ENCODE peak calls at places on chromosome 3, in eight cellular contexts. R is HCT116, T is heart left ventricle, L is spleen, B is erythroblast, H is ovary, Y is body of pancreas, V is lower leg skin. J is an unnamed sample.
A peak's percentile ranks its signal among the peaks of the same experiment; 100 is the strongest.

GRCh38 chr3:180180795-180181194 is 144.1 kb upstream of the PEX5L start:
- DNase-seq in L (no peak), T (no peak), H (no peak), Y (no peak), B (no peak), R (no peak), V (no peak), J (no peak)

GRCh38 chr3:169787120-169787519 is 13.9 kb downstream of the MYNN start:
- DNase-seq in H (no peak), V (no peak), Y (no peak), L (no peak), R (no peak), B (no peak), T (no peak), J (no peak)

GRCh38 chr3:169772530-169772950 is 656 bp upstream of the MYNN start:
- DNase-seq in T (peak; percentile 81), B (peak; percentile 80), L (no peak), H (peak; percentile 78), R (peak; percentile 75), V (peak; percentile 79), Y (peak; percentile 88), J (peak; percentile 26)

GRCh38 chr3:41900265-41900664 is 61.6 kb downstream of the ULK4 start:
- DNase-seq in L (no peak), H (no peak), T (no peak), Y (no peak), V (no peak), R (no peak), B (no peak), J (peak; percentile 52)

GRCh38 chr3:184685646-184686045 is 26.2 kb downstream of the MAGEF1 start:
- DNase-seq in Y (no peak), R (no peak), T (no peak), L (no peak), H (no peak), V (no peak), B (no peak), J (no peak)

GRCh38 chr3:45008117-45008516 is 18.0 kb upstream of the CLEC3B start:
- DNase-seq in H (no peak), L (no peak), T (no peak), V (no peak), B (no peak), R (no peak), Y (no peak), J (no peak)

GRCh38 chr3:13570391-13571194 is 21.7 kb downstream of the FBLN2 start:
- DNase-seq in T (no peak), V (no peak), B (no peak), L (peak; percentile 65), R (no peak), H (no peak), Y (no peak), J (no peak)

GRCh38 chr3:12188681-12189287 is 30.1 kb upstream of the TIMP4 start:
- DNase-seq in V (no peak), L (no peak), B (no peak), Y (no peak), R (no peak), T (no peak), H (no peak), J (no peak)

GRCh38 chr3:139718415-139718814 is 40.6 kb upstream of the NMNAT3 start:
- DNase-seq in R (peak; percentile 26), H (peak; percentile 76), T (peak; percentile 57), B (no peak), Y (peak; percentile 60), L (no peak), V (no peak), J (peak; percentile 6)

GRCh38 chr3:22269827-22270226 is 518.8 kb upstream of the ZNF385D start:
- DNase-seq in T (peak; percentile 17), L (no peak), R (no peak), B (peak; percentile 1), Y (no peak), V (no peak), H (no peak), J (no peak)

GRCh38 chr3:14138109-14138877 is 13.4 kb downstream of the TMEM43 start:
- DNase-seq in B (no peak), L (no peak), V (no peak), H (no peak), T (no peak), Y (no peak), R (no peak), J (no peak)

GRCh38 chr3:15933439-15934144 is 135.8 kb upstream of the ANKRD28 start:
- DNase-seq in V (no peak), H (no peak), Y (no peak), T (no peak), L (no peak), R (no peak), B (no peak), J (no peak)

GRCh38 chr3:195270350-195271115 is 426 bp downstream of the XXYLT1 start:
- DNase-seq in L (peak; percentile 96), Y (peak; percentile 74), B (peak; percentile 90), T (peak; percentile 77), V (no peak), H (peak; percentile 74), R (peak; percentile 26), J (peak; percentile 55)

GRCh38 chr3:195269375-195270078 is 1.4 kb downstream of the XXYLT1 start:
- DNase-seq in V (no peak), L (peak; percentile 73), H (no peak), B (peak; percentile 44), Y (no peak), R (no peak), T (no peak), J (no peak)

GRCh38 chr3:195270079-195270349 is 945 bp downstream of the XXYLT1 start:
- DNase-seq in B (no peak), Y (no peak), H (no peak), L (no peak), T (no peak), V (no peak), R (no peak), J (no peak)

GRCh38 chr3:195271859-195272243 is 892 bp upstream of the XXYLT1 start:
- DNase-seq in T (no peak), B (no peak), H (no peak), R (no peak), V (no peak), Y (no peak), L (no peak), J (no peak)

GRCh38 chr3:195271116-195271858 is at the start of gene XXYLT1:
- DNase-seq in H (peak; percentile 87), T (peak; percentile 93), B (peak; percentile 94), R (peak; percentile 74), L (peak; percentile 98), V (peak; percentile 83), Y (peak; percentile 88), J (peak; percentile 92)
- TF ChIP-seq POLR2A in H (no peak), T (peak; percentile 52), B (no peak), R (no peak), L (no peak), V (no peak), Y (no peak), J (no peak)

GRCh38 chr3:53240989-53241972 is 14.5 kb downstream of the TKT start:
- DNase-seq in T (no peak), Y (peak; percentile 72), H (no peak), B (no peak), L (no peak), V (no peak), R (no peak), J (no peak)
- TF ChIP-seq POLR2A in T (no peak), Y (no peak), H (no peak), B (no peak), L (no peak), V (no peak), R (no peak), J (no peak)

GRCh38 chr3:152272771-152273242 is 4.1 kb downstream of the MBNL1 start:
- DNase-seq in V (no peak), Y (no peak), R (no peak), B (peak; percentile 72), T (no peak), H (no peak), L (no peak), J (no peak)
- TF ChIP-seq POLR2A in V (no peak), Y (no peak), R (no peak), B (peak; percentile 63), T (no peak), H (no peak), L (no peak), J (no peak)

DNA sequence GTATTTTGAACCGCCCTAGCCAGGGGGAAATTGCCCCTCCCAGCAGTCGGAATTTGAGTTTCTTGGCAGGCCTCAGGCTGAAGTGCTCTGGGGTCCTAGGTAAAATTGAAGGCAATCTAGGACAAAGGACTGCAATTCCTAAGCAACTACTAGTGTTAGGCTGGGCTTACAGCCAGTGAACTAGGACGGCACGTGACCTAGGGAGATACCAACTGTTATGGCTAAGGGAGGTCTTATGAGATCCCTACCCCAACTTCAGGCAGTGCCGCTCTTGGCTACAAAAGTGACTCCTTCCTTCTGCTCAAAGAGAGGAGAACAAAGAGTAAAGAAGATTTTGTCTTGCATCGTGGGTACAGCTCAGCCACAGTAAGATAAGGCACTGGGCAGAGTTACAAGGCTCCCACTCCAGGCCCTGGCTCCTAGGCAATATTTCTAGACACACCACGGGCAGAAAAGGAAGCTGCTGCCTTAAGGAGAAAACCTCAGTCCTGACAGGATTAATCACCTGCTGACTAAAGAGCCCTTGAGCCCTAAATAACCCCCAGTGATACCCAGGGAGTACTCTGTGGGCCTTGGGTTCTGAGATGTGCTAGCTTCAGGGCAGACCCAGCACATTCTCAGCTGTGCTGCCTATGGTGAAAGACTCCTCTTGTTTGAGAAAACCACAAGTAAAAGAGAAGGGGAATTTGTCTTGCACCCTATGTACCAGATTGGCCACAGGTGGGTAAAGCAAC is 300.4 kb upstream of the ALCAM start:
- DNase-seq in V (no peak), R (no peak), H (no peak), B (no peak), Y (no peak), L (no peak), T (no peak), J (no peak)
- TF ChIP-seq POLR2A in V (no peak), R (no peak), H (no peak), B (no peak), Y (no peak), L (no peak), T (no peak), J (no peak)

GRCh38 chr3:112463250-112463649 is 36.0 kb downstream of the BTLA start:
- DNase-seq in L (no peak), V (no peak), B (no peak), Y (no peak), T (no peak), H (no peak), R (no peak), J (no peak)
- TF ChIP-seq POLR2A in L (no peak), V (no peak), B (no peak), Y (no peak), T (no peak), H (no peak), R (no peak), J (no peak)

J was measured in H54.